ENCODE peak calls at places on chromosome 3, in seven cellular contexts. C is SK-N-SH, H is AG04450, L is left ventricle myocardium inferior, I is GM12864, J is cardiac fibroblast, F is Panc1. A is an unnamed sample.

GRCh38 chr3:160409812-160410610 is 10.6 kb downstream of the SMC4 start:
- DNase-seq in H (no peak), L (no peak), I (no peak), C (no peak), F (no peak), J (peak; percentile 64), A (no peak)

GRCh38 chr3:38116471-38117162 is 20.3 kb downstream of the ACAA1 start:
- DNase-seq in H (no peak), L (no peak), I (no peak), J (no peak), C (no peak), F (no peak), A (no peak)

GRCh38 chr3:49790626-49791411 is 4.5 kb upstream of the IP6K1 start:
- DNase-seq in C (peak; percentile 41), H (no peak), L (no peak), I (no peak), F (no peak), J (no peak), A (no peak)

GRCh38 chr3:56132762-56133161 is 335.5 kb downstream of the ERC2 start:
- DNase-seq in J (no peak), F (no peak), I (no peak), C (no peak), L (no peak), H (no peak), A (no peak)

GRCh38 chr3:190645932-190646331 is 132.0 kb downstream of the IL1RAP start:
- DNase-seq in C (no peak), I (no peak), H (no peak), F (no peak), J (no peak), L (no peak), A (no peak)

GRCh38 chr3:184372296-184372821 is 5.6 kb downstream of the THPO start:
- DNase-seq in F (no peak), L (no peak), I (no peak), H (no peak), J (no peak), C (no peak), A (no peak)

GRCh38 chr3:182261084-182261483 is 532.2 kb upstream of the ATP11B start:
- DNase-seq in L (no peak), J (no peak), F (no peak), C (no peak), I (no peak), H (no peak), A (no peak)

GRCh38 chr3:55159016-55159415 is 231.2 kb upstream of the LRTM1 start:
- DNase-seq in J (no peak), L (no peak), H (no peak), C (no peak), F (no peak), I (no peak), A (no peak)

GRCh38 chr3:138465927-138466326 is 31.5 kb downstream of the ESYT3 start:
- DNase-seq in C (no peak), L (no peak), I (no peak), J (no peak), F (no peak), H (no peak), A (no peak)

GRCh38 chr3:169497567-169498257 is 165.8 kb downstream of the MECOM start:
- DNase-seq in H (no peak), I (no peak), L (no peak), J (peak; percentile 70), C (no peak), F (no peak), A (no peak)

GRCh38 chr3:65572175-65572777 is 466.4 kb downstream of the MAGI1 start:
- DNase-seq in C (no peak), J (no peak), I (no peak), F (no peak), H (no peak), L (no peak), A (no peak)

GRCh38 chr3:65569129-65569528 is 469.6 kb downstream of the MAGI1 start:
- DNase-seq in F (no peak), H (no peak), J (no peak), L (no peak), C (no peak), I (no peak), A (no peak)

GRCh38 chr3:65573548-65574116 is 465.1 kb downstream of the MAGI1 start:
- DNase-seq in C (no peak), J (no peak), H (no peak), L (no peak), I (no peak), F (no peak), A (no peak)

GRCh38 chr3:65568497-65568896 is 470.2 kb downstream of the MAGI1 start:
- DNase-seq in L (no peak), J (no peak), I (no peak), F (no peak), C (no peak), H (no peak), A (no peak)

GRCh38 chr3:65569845-65570405 is 468.8 kb downstream of the MAGI1 start:
- DNase-seq in I (no peak), J (no peak), C (no peak), H (no peak), L (no peak), F (no peak), A (no peak)
- TF ChIP-seq CTCF in I (no peak), J (peak; percentile 24), C (no peak), H (peak; percentile 18), L (peak; percentile 25), F (no peak), A (no peak)

DNA sequence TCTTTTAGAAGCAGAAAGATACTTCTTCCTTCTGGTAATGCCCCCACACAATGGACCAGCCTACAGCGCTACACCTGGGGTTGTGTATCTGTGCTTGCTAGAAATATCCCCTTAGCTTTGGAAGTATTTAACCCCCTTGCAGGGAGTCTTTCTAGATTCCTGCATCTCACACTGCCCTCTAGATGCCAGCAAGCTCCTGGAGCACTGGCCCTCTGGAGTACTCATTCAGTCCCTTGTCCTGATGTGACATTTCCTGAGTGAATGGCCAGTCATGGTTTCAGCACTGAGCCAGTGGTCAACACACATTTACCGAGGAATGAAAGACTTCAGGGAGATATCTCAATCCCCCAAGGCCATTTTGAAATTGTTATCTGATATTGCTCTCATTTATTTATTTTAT is 30.5 kb upstream of the RBP2 start:
- DNase-seq in F (no peak), J (no peak), C (no peak), H (no peak), L (no peak), I (no peak), A (no peak)
- TF ChIP-seq CTCF in F (peak; percentile 62), J (no peak), C (no peak), H (no peak), L (no peak), I (no peak), A (peak; percentile 7)

GRCh38 chr3:39149498-39150169 is 3.8 kb downstream of the CSRNP1 start:
- DNase-seq in J (no peak), F (no peak), L (no peak), H (no peak), I (no peak), C (no peak), A (no peak)

GRCh38 chr3:39148116-39149058 is 5.0 kb downstream of the CSRNP1 start:
- DNase-seq in J (no peak), L (no peak), C (no peak), F (no peak), H (no peak), I (no peak), A (peak; percentile 55)

GRCh38 chr3:39147711-39148115 is 5.7 kb downstream of the CSRNP1 start:
- DNase-seq in I (no peak), C (no peak), H (no peak), L (no peak), J (peak; percentile 69), F (no peak), A (no peak)

GRCh38 chr3:39150170-39150802 is 3.1 kb downstream of the CSRNP1 start:
- DNase-seq in J (no peak), C (peak; percentile 55), L (no peak), I (no peak), H (no peak), F (no peak), A (no peak)

GRCh38 chr3:39149059-39149455 is 4.3 kb downstream of the CSRNP1 start:
- DNase-seq in J (no peak), F (no peak), I (no peak), H (no peak), L (no peak), C (no peak), A (no peak)
- TF ChIP-seq CTCF in J (no peak), F (no peak), I (no peak), H (no peak), L (no peak), C (no peak), A (no peak)

GRCh38 chr3:103389356-103389755 is 954.5 kb downstream of the ZPLD1 start:
- DNase-seq in I (no peak), F (no peak), C (no peak), L (no peak), H (no peak), J (no peak), A (no peak)

GRCh38 chr3:103388214-103388613 is 953.4 kb downstream of the ZPLD1 start:
- DNase-seq in I (no peak), H (peak; percentile 37), F (no peak), C (no peak), L (no peak), J (no peak), A (no peak)

GRCh38 chr3:103393395-103394186 is 958.8 kb downstream of the ZPLD1 start:
- DNase-seq in H (peak; percentile 18), F (no peak), J (no peak), C (no peak), L (no peak), I (no peak), A (no peak)
- TF ChIP-seq CTCF in H (no peak), F (no peak), J (no peak), C (no peak), L (no peak), I (no peak), A (no peak)

GRCh38 chr3:10289785-10290355 is 2.9 kb downstream of the GHRL start:
- DNase-seq in C (no peak), H (no peak), F (no peak), I (no peak), L (no peak), J (no peak), A (no peak)

GRCh38 chr3:10290476-10291138 is 2.1 kb downstream of the GHRL start:
- DNase-seq in F (no peak), C (no peak), L (no peak), H (no peak), I (no peak), J (no peak), A (no peak)

GRCh38 chr3:10288575-10288960 is 4.2 kb downstream of the GHRL start:
- DNase-seq in I (no peak), L (no peak), H (no peak), C (no peak), F (no peak), J (no peak), A (no peak)

GRCh38 chr3:10287936-10288574 is 4.7 kb downstream of the GHRL start:
- DNase-seq in I (no peak), H (no peak), C (no peak), J (no peak), L (no peak), F (no peak), A (no peak)

DNA sequence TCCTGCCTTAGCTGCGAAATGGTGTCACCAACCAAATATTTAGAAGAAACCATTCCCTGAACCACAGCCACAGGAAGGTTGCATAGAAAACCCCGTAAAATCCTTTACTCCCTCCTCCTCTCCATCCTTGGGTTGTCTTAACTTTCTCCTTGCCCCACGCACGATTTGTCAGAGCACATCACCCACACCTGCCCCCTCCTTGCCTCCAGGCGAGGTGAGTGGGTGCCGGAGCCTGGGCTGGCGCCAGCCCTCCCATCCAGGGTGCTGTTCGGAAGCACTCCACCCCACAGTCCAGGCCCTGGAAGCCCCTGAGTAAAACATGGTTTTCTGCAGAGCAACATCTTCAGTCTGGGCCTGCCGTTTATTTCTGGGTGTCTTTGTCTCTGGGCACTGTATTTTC is 3.7 kb downstream of the GHRL start:
- DNase-seq in F (no peak), J (no peak), H (no peak), I (no peak), L (no peak), C (no peak), A (no peak)
- TF ChIP-seq CTCF in F (no peak), J (no peak), H (no peak), I (no peak), L (no peak), C (no peak), A (no peak)